ENCODE peak calls at places on chromosomes 4 and X, in seven cellular contexts. L, G, K, M, P, Q and C are unnamed samples.

GRCh38 chr4:145525291-145525740 is 43.7 kb downstream of the SMAD1 start:
- DNase-seq in L (peak), G (no peak), K (no peak), M (no peak), P (no peak), Q (no peak), C (no peak)

GRCh38 chr4:78799551-78800495 is 23.7 kb downstream of the BMP2K start:
- DNase-seq in L (no peak), G (no peak), K (no peak), M (no peak), P (peak), Q (no peak), C (no peak)

GRCh38 chrX:48648299-48648698 is 35.3 kb upstream of the WAS start:
- DNase-seq in L (no peak), G (peak), K (peak), M (no peak), P (no peak), Q (no peak), C (peak)

GRCh38 chr4:145719752-145720624 is 40.0 kb downstream of the C4orf51 start:
- DNase-seq in L (no peak), G (no peak), K (no peak), M (no peak), P (no peak), Q (no peak), C (no peak)

GRCh38 chr4:174402470-174403176 is 118.9 kb downstream of the CEP44 start:
- DNase-seq in L (no peak), G (no peak), K (no peak), M (no peak), P (no peak), Q (no peak), C (no peak)

GRCh38 chr4:2263701-2264321 is 1.9 kb upstream of the MXD4 start:
- DNase-seq in L (no peak), G (no peak), K (no peak), M (no peak), P (no peak), Q (peak), C (peak)

GRCh38 chr4:141255016-141255415 is 34.3 kb downstream of the ZNF330 start:
- DNase-seq in L (no peak), G (no peak), K (no peak), M (no peak), P (no peak), Q (no peak), C (no peak)

GRCh38 chrX:13428055-13428786 is 108.4 kb upstream of the ATXN3L start:
- DNase-seq in L (peak), G (peak), K (peak), M (no peak), P (peak), Q (no peak), C (no peak)

GRCh38 chrX:97481228-97481627 is 597.5 kb downstream of the RPA4 start:
- DNase-seq in L (no peak), G (no peak), K (no peak), M (no peak), P (no peak), Q (no peak), C (no peak)

GRCh38 chr4:35052546-35052945 is 1191.8 kb downstream of the ARAP2 start:
- DNase-seq in L (no peak), G (no peak), K (no peak), M (no peak), P (no peak), Q (no peak), C (no peak)

GRCh38 chrX:77788050-77788449 is 2.0 kb upstream of the ATRX start:
- DNase-seq in L (no peak), G (no peak), K (no peak), M (no peak), P (no peak), Q (no peak), C (no peak)

GRCh38 chrX:45001038-45001437 is 128.1 kb downstream of the KDM6A start:
- DNase-seq in L (no peak), G (no peak), K (no peak), M (no peak), P (no peak), Q (no peak), C (no peak)

GRCh38 chr4:24770111-24770584 is 25.2 kb upstream of the SOD3 start:
- DNase-seq in L (peak), G (peak), K (no peak), M (peak), P (peak), Q (no peak), C (no peak)

GRCh38 chr4:128332086-128332485 is 44.5 kb upstream of the PGRMC2 start:
- DNase-seq in L (no peak), G (no peak), K (no peak), M (no peak), P (no peak), Q (no peak), C (no peak)

GRCh38 chr4:182616476-182616875 is 300.7 kb downstream of the DCTD start:
- DNase-seq in L (no peak), G (no peak), K (no peak), M (no peak), P (no peak), Q (no peak), C (no peak)

GRCh38 chr4:126230244-126230643 is 915.5 kb downstream of the FAT4 start:
- DNase-seq in L (no peak), G (peak), K (no peak), M (no peak), P (no peak), Q (no peak), C (no peak)

GRCh38 chrX:111151764-111152163 is 55.8 kb downstream of the PAK3 start:
- DNase-seq in L (no peak), G (no peak), K (no peak), M (no peak), P (peak), Q (no peak), C (no peak)

GRCh38 chr4:165580379-165580905 is 201.6 kb downstream of the CPE start:
- DNase-seq in L (no peak), G (peak), K (no peak), M (no peak), P (peak), Q (no peak), C (no peak)

GRCh38 chrX:51440365-51440764 is 56.0 kb downstream of the NUDT11 start:
- DNase-seq in L (no peak), G (no peak), K (no peak), M (no peak), P (no peak), Q (no peak), C (no peak)

GRCh38 chr4:8776366-8776765 is 95.3 kb downstream of the HMX1 start:
- DNase-seq in L (no peak), G (no peak), K (no peak), M (no peak), P (no peak), Q (no peak), C (no peak)

GRCh38 chr4:125314676-125315570 is at the start of gene FAT4:
- DNase-seq in L (peak), G (peak), K (peak), M (peak), P (peak), Q (peak), C (peak)

GRCh38 chr4:152935138-152935537 is 985 bp upstream of the FHDC1 start:
- DNase-seq in L (no peak), G (no peak), K (peak), M (no peak), P (no peak), Q (peak), C (no peak)

DNA sequence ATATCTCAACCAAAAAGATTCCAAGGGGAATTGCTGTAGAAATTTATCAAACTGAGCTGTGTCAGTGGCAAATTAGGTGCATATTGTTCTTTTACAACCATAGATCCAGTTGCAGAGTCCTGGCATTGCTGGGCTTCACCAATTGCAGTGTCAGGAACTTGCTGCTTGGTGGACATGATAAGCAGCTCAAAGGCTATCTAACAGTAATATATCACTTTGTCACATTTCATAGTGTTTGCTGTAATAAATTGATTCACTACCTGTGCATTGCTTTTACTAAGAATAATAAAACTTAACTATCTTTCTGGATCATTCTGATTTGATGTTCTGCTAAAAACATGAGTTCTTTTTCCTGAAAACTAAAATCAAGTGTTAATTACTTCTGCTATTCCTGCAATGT is 30.9 kb upstream of the ACE2 start:
- DNase-seq in L (no peak), G (no peak), K (no peak), M (no peak), P (no peak), Q (no peak), C (no peak)
- TF ChIP-seq CTCF in L (no peak), G (no peak), K (no peak), M (no peak), P (no peak), Q (no peak), C (no peak)

DNA sequence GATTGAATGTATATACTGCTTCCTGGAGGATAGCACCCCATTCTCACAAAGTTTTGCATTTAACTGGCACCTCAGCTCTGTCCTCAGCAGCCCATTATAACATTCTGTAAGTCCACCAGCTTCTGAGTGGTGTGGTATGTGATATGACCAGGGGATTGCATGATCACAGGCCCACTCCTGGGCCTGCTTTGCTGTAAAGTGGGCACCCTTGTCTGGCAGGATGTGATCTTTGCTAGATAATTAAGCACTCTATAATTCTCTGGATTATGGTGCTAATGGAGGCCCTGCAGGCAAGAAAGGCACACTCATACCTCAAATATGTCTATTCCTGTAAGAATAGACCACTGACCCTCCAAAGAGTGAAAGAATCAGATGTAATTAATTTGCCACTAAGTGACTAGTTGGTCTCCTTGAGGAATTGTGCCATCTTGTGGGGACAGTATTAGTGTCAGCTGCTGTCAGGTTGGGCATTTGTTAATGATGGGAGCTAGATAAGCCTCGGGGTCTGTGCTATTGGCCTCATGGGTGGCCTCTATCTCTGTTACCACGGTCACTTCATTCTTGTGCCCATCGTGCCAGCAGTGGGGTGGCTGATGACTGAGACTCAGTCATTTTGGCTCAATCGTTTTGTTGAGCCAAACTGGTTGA is 2.2 kb upstream of the CFI start:
- DNase-seq in L (no peak), G (peak), K (peak), M (no peak), P (peak), Q (no peak), C (no peak)
- TF ChIP-seq CTCF in L (no peak), G (peak), K (no peak), M (peak), P (peak), Q (no peak), C (no peak)

DNA sequence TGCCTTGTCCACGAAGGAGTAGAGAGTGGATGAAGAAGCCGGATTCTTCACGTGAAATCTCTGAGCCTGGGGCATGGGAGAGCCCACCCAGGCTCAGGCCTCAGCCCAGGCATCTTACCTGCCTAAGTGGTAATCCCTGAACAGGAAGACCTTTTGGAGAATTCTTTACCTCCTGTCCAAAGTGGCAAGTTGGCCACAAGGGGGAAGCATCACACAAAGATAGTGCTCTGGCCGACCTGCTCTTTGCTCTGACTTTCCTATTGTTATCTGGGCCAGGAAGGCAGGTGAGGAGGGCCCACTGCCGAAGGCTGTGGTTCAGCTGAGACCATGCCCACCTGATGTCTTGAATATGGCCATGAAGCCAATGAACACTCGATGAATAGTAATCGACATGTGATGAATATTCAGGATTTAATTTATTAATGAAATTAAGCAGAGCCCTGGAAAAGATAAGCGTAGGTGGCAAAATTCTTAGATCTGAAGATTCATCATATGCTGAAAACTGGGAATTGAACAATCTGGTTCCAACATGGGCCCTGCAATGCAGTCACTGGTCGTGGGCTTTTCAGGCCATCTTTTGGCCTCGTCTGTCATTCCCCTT is 93.8 kb downstream of the PDGFRA start:
- DNase-seq in L (peak), G (peak), K (peak), M (no peak), P (peak), Q (peak), C (peak)
- TF ChIP-seq CTCF in L (peak), G (peak), K (peak), M (peak), P (peak), Q (peak), C (peak)

GRCh38 chr4:147596976-147597375 is 20.2 kb upstream of the TMEM184C start:
- DNase-seq in L (peak), G (peak), K (no peak), M (peak), P (peak), Q (no peak), C (no peak)

GRCh38 chr4:147596377-147596776 is 20.8 kb upstream of the TMEM184C start:
- DNase-seq in L (no peak), G (no peak), K (no peak), M (no peak), P (peak), Q (no peak), C (no peak)

GRCh38 chr4:147597561-147597960 is 19.6 kb upstream of the TMEM184C start:
- DNase-seq in L (no peak), G (no peak), K (no peak), M (no peak), P (no peak), Q (no peak), C (no peak)

GRCh38 chr4:147591048-147591577 is 26.1 kb upstream of the TMEM184C start:
- DNase-seq in L (no peak), G (peak), K (no peak), M (peak), P (no peak), Q (no peak), C (no peak)

DNA sequence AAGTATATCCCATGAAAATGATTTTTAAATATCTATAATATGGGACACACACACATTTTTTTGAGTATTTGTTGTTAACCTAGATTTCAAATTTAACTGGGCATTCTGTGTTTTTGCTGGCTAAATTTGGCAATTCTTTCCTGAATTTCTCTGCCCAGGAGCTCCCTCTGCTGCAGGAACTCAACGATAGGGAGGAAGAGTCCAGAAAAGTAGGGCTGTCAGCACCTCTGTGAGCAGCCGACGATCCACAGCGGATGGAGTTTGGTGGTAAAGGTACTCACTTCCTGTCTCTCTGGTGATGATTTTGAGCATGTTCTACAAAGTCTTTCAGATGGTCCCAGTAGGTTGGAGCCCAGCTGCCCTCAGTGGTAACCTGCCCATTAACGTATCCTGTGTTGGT is 23.1 kb upstream of the TMEM184C start:
- DNase-seq in L (no peak), G (peak), K (no peak), M (peak), P (no peak), Q (no peak), C (no peak)
- TF ChIP-seq CTCF in L (peak), G (peak), K (no peak), M (no peak), P (peak), Q (no peak), C (no peak)

GRCh38 chrX:122771933-122772332 is 412.1 kb upstream of the GRIA3 start:
- DNase-seq in L (no peak), G (no peak), K (no peak), M (no peak), P (no peak), Q (no peak), C (no peak)

DNA sequence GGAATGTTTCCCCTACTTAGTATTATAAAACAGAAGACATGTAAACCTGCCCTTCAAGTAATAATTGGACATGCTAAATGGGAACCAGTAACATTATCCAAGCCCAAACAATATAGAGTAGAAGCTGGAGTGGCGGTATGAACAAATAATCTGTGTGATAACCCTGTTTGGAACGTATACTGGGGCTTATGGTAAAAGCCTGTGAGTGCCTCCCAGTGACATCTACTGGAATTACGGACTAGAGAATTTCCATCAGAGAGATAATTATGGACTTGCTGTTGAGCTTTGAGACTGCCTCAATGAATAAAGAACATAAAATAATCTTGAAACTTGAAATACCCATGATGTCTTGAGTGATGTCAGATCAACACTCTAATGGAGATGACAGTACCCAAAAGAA is 406.3 kb upstream of the GRIA3 start:
- DNase-seq in L (no peak), G (no peak), K (no peak), M (no peak), P (no peak), Q (no peak), C (no peak)
- TF ChIP-seq CTCF in L (no peak), G (no peak), K (no peak), M (no peak), P (peak), Q (no peak), C (no peak)

DNA sequence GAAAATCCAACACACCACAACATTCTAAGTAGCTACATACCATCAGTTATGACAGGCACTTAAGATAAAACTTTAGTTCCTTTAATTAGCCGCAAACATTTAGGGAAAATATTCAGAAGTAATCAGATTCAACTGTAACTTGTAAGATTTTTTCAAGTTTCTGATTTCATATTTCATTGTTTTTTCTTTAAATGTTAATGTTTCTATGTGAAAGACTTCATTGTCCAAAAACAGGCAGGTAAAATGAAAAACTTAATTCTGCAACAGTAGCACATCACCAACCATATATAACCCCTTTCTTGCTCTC is 11.6 kb upstream of the ODAM start:
- DNase-seq in L (no peak), G (no peak), K (no peak), M (no peak), P (no peak), Q (no peak), C (no peak)
- TF ChIP-seq CTCF in L (no peak), G (no peak), K (no peak), M (no peak), P (no peak), Q (no peak), C (peak)

DNA sequence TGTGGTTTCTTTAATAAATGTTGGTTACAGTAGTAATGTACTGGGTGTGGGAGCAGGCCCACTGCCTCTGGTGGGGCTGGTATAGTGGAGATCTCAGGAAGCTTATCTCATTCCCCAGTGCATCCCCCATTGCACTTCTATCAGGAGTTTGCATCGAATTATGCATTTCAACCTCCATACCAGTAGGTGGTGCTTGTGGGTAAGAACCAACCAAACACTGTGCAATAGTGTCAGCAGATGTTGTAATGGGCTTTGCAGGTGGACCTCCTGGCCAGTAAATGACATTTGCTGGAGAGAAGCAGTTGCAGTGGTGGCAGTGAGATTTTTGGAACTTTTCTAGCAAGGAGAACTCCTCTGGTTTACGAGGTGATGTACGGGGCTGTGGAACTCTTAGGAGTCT is 150.6 kb downstream of the POU3F4 start:
- DNase-seq in L (no peak), G (no peak), K (no peak), M (no peak), P (no peak), Q (no peak), C (no peak)
- TF ChIP-seq CTCF in L (no peak), G (no peak), K (no peak), M (no peak), P (peak), Q (no peak), C (no peak)